ENCODE peak calls at places on chromosomes 7 and 10, in seven cellular contexts. N is adrenal gland, O is gastrocnemius medialis, F is thoracic aorta, A is tibial artery, B is lower lobe of right lung, I is heart left ventricle. C is an unnamed sample. For H3K4me1, the result is how much of the 10 kb centered on the place peaks cover.

GRCh38 chr10:91779011-91779605 is 19.1 kb upstream of the TNKS2 start:
- DNase-seq in N (no peak), O (no peak), F (no peak), A (no peak), B (no peak), I (no peak), C (no peak)

GRCh38 chr10:80924063-80924952 is 386.6 kb downstream of the SH2D4B start:
- DNase-seq in N (peak), O (no peak), F (no peak), A (no peak), B (no peak), I (no peak), C (peak)

GRCh38 chr10:126476256-126476655 is 88.0 kb upstream of the ADAM12 start:
- DNase-seq in N (no peak), O (no peak), F (no peak), A (no peak), B (no peak), I (no peak), C (no peak)

GRCh38 chr7:699260-700170 is 27.0 kb upstream of the DNAAF5 start:
- DNase-seq in N (no peak), O (no peak), F (no peak), A (peak), B (no peak), I (no peak), C (no peak)

GRCh38 chr10:112811741-112812551 is 138.1 kb upstream of the TCF7L2 start:
- DNase-seq in N (peak), O (no peak), F (peak), A (peak), B (peak), I (no peak), C (peak)

GRCh38 chr10:31936933-31937332 is 8.3 kb upstream of the ARHGAP12 start:
- DNase-seq in N (no peak), O (no peak), F (no peak), A (no peak), B (no peak), I (no peak), C (no peak)

GRCh38 chr7:156209087-156209486 is 396.8 kb upstream of the SHH start:
- DNase-seq in N (peak), O (no peak), F (no peak), A (no peak), B (no peak), I (no peak), C (no peak)

GRCh38 chr10:103083977-103084320 is 109.1 kb downstream of the NT5C2 start:
- DNase-seq in N (no peak), O (no peak), F (no peak), A (no peak), B (no peak), I (no peak), C (no peak)

GRCh38 chr7:5429857-5430611 is 6.4 kb upstream of the TNRC18 start:
- DNase-seq in N (peak), O (no peak), F (no peak), A (peak), B (peak), I (no peak), C (peak)

GRCh38 chr7:107111196-107111595 is 57.6 kb upstream of the HBP1 start:
- DNase-seq in N (no peak), O (no peak), F (no peak), A (no peak), B (no peak), I (no peak), C (no peak)

GRCh38 chr7:21450076-21450475 is 22.2 kb downstream of the SP4 start:
- DNase-seq in N (no peak), O (no peak), F (no peak), A (no peak), B (no peak), I (no peak), C (no peak)
- H3K4me3 ChIP-seq in N (no peak), O (no peak), F (no peak), A (no peak), B (no peak), I (no peak), C (no peak)

GRCh38 chr7:132685301-132685700 is 109.0 kb upstream of the PLXNA4 start:
- DNase-seq in N (no peak), O (no peak), F (no peak), A (no peak), B (no peak), I (no peak), C (no peak)
- H3K27ac ChIP-seq in N (no peak), O (no peak), F (no peak), A (no peak), B (no peak), I (no peak), C (no peak)

DNA sequence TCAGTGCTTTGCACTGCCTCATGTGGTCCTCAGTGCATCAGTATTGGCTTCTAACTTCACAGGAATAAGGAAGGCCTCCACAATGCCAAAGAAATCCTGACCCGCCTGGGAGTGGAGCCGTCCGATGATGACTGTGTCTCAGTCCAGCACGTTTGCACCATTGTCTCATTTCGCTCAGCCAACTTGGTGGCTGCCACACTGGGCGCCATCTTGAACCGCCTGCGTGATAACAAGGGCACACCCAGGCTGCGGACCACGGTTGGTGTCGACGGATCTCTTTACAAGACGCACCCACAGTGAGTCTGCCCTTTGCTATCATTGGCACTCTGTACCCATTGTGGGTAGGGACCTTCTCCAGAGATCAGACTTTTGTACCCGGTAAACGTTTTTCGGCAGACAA is 36.9 kb downstream of the TACR2 start:
- DNase-seq in N (no peak), O (no peak), F (no peak), A (no peak), B (no peak), I (peak), C (no peak)
- H3K4me1 ChIP-seq in N (under half), O (half or more), F (under half), A (under half), B (under half), I (half or more), C (under half)

GRCh38 chr10:77857272-77857671 is 69.3 kb downstream of the DLG5 start:
- DNase-seq in N (peak), O (no peak), F (no peak), A (no peak), B (peak), I (no peak), C (peak)
- H3K4me3 ChIP-seq in N (no peak), O (no peak), F (no peak), A (no peak), B (no peak), I (no peak), C (no peak)

DNA sequence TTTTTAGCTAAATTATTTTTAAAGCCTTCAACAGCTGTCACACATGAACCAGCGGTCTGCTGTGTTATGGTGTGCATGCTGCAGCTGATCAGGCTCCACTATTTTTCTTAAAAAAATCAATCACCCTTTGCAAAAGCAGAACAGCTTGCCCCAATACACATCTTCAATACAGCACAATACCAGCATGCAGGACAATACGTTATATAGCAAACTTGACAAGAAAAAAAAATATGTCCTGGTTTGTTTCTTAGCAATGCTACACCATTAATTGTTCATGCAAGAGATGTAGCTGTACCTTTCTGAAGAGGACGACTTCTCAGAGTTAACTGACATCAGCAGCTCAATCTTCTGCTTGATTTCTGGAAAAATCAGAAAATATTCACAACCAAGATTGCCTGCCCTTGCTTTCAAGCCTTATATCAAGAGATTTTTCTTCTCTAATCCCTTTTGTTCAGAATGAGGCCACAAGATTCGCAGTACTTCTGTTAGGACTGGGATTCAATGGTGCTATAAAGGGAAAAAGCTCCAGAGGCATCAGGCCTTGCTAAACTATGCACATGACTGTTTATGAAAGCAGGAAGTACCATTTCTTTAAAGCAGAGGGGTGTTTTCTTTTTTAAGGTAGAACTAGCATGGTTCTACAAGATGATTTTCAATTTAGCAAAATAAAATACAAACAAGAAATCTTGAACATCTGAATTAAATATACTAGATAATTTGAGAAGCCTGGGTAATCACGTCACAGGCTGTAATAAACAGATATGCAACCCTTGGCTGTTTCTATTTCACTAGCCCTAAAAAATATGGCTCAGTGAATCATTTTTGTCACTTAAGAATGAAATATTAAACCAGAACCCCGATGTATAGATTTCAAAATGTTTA is 120.0 kb downstream of the SRPK2 start:
- DNase-seq in N (peak), O (no peak), F (no peak), A (no peak), B (no peak), I (no peak), C (no peak)
- H3K27ac ChIP-seq in N (peak), O (peak), F (peak), A (peak), B (peak), I (peak), C (peak)

GRCh38 chr7:92629779-92630178 is 39.6 kb upstream of the FAM133B start:
- DNase-seq in N (no peak), O (no peak), F (no peak), A (no peak), B (no peak), I (no peak), C (no peak)
- H3K4me1 ChIP-seq in N (under half), O (under half), F (under half), A (under half), B (under half), I (under half), C (under half)

DNA sequence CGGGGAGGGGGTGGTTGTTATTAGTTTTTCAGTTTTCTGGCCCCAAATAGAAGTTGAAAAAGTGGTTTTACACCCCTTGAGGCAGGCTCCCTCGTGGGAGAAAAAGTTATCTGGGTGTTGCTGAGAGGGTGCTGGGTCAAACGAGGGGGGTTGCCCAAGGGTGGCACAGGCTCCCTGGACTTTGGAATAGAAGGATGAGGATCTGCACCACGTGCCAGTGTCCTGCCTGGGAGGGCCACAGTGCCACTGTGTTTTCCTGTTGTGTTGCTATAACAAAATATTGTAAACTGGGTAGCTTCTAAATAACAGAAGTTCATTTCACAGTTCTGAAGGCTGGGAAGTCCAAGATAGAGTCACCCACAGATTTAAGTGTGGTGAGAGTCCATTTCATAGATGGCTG is 181.9 kb downstream of the CXCL12 start:
- DNase-seq in N (no peak), O (no peak), F (no peak), A (no peak), B (no peak), I (no peak), C (no peak)
- H3K4me3 ChIP-seq in N (no peak), O (no peak), F (no peak), A (no peak), B (no peak), I (no peak), C (no peak)

C was measured in right cardiac atrium.